ENCODE peak calls at places on chromosomes 2 and 18, in five cellular contexts. J is GM23248, V is fibroblast of lung, T is IMR-90, H is SK-N-SH. R is an unnamed sample. For H3K4me1, the result is how much of the 10 kb centered on the place peaks cover.

GRCh38 chr2:71220743-71221142 is 6.2 kb downstream of the PAIP2B start:
- DNase-seq in V (no peak), H (no peak), T (no peak), J (peak), R (peak)

GRCh38 chr18:48999569-48999968 is 48.8 kb upstream of the SMAD7 start:
- DNase-seq in V (no peak), T (no peak), J (no peak), H (no peak), R (no peak)

GRCh38 chr2:63301481-63301880 is 250.9 kb downstream of the OTX1 start:
- DNase-seq in T (no peak), H (no peak), J (no peak), V (no peak), R (no peak)

GRCh38 chr2:128642316-128642715 is 323.6 kb upstream of the HS6ST1 start:
- DNase-seq in H (no peak), J (no peak), T (no peak), V (no peak), R (no peak)

GRCh38 chr2:195017890-195018289 is 639.1 kb upstream of the SLC39A10 start:
- DNase-seq in J (no peak), H (no peak), T (no peak), V (peak), R (no peak)

GRCh38 chr2:41598161-41598894 is 449.5 kb upstream of the PKDCC start:
- DNase-seq in J (peak), T (no peak), V (peak), H (no peak), R (no peak)

GRCh38 chr2:110993557-110994231 is 127.0 kb upstream of the BCL2L11 start:
- DNase-seq in J (no peak), T (no peak), H (no peak), V (peak), R (peak)

GRCh38 chr18:36127866-36128845 is 984 bp downstream of the SLC39A6 start:
- DNase-seq in J (peak), H (peak), V (peak), T (peak), R (peak)

GRCh38 chr2:80499095-80499494 is 194.5 kb upstream of the LRRTM1 start:
- DNase-seq in J (peak), V (peak), H (peak), T (peak), R (peak)

GRCh38 chr18:50918153-50918552 is 39.2 kb downstream of the ME2 start:
- DNase-seq in T (no peak), V (no peak), J (no peak), H (no peak), R (no peak)

GRCh38 chr2:197706839-197707207 is 1.7 kb downstream of the MARS2 start:
- DNase-seq in V (no peak), T (no peak), J (no peak), H (no peak), R (no peak)

GRCh38 chr2:64485961-64486360 is 32.0 kb downstream of the LGALSL start:
- DNase-seq in J (peak), V (peak), H (no peak), T (no peak), R (peak)

GRCh38 chr2:58918138-58918537 is 677.0 kb upstream of the FANCL start:
- DNase-seq in T (peak), H (no peak), V (peak), J (peak), R (no peak)

GRCh38 chr18:71597219-71597618 is 946.9 kb downstream of the CBLN2 start:
- DNase-seq in H (no peak), V (peak), J (no peak), T (no peak), R (no peak)

GRCh38 chr18:38458673-38459072 is 893.1 kb upstream of the CELF4 start:
- DNase-seq in J (no peak), T (no peak), V (no peak), H (no peak), R (no peak)

GRCh38 chr18:73597832-73598615 is 549.6 kb downstream of the FBXO15 start:
- DNase-seq in V (no peak), T (no peak), H (no peak), J (no peak), R (peak)

GRCh38 chr2:15836134-15836941 is 104.0 kb upstream of the MYCN start:
- DNase-seq in T (no peak), V (no peak), H (no peak), J (no peak), R (no peak)

GRCh38 chr18:23822590-23823385 is 133.5 kb downstream of the LAMA3 start:
- DNase-seq in V (no peak), T (peak), J (peak), H (no peak), R (peak)

GRCh38 chr2:117308861-117309770 is 505.4 kb upstream of the DDX18 start:
- DNase-seq in T (no peak), H (no peak), J (no peak), V (no peak), R (no peak)

GRCh38 chr2:224085246-224085645 is 46.2 kb upstream of the SERPINE2 start:
- DNase-seq in V (peak), H (no peak), T (peak), J (peak), R (peak)

GRCh38 chr18:69795785-69796184 is 151.9 kb downstream of the CD226 start:
- DNase-seq in J (peak), H (peak), V (no peak), T (peak), R (peak)

GRCh38 chr18:48539406-48540328 is 836 bp downstream of the CTIF start:
- DNase-seq in H (peak), J (peak), V (peak), T (peak), R (peak)

GRCh38 chr18:48473816-48474215 is 64.6 kb upstream of the ZBTB7C start:
- DNase-seq in T (no peak), V (no peak), J (no peak), H (no peak), R (no peak)

GRCh38 chr18:4541588-4541987 is 86.5 kb upstream of the DLGAP1 start:
- DNase-seq in T (no peak), V (no peak), H (no peak), J (no peak), R (no peak)

GRCh38 chr2:197258580-197258979 is 52.0 kb downstream of the ANKRD44 start:
- DNase-seq in T (peak), J (peak), V (no peak), H (no peak), R (peak)

GRCh38 chr18:51666717-51667320 is 469.3 kb upstream of the MEX3C start:
- DNase-seq in V (no peak), H (peak), T (no peak), J (peak), R (no peak)

GRCh38 chr2:88880441-88880953 is 189.0 kb downstream of the RPIA start:
- DNase-seq in V (peak), T (peak), J (peak), H (peak), R (peak)

GRCh38 chr2:112541315-112542122 is 746 bp upstream of the POLR1B start:
- DNase-seq in V (no peak), T (peak), J (peak), H (peak), R (no peak)

GRCh38 chr2:147204102-147204501 is 640.7 kb upstream of the ACVR2A start:
- DNase-seq in T (peak), H (no peak), J (peak), V (peak), R (peak)

GRCh38 chr18:36153771-36154170 is 24.1 kb downstream of the ELP2 start:
- DNase-seq in H (no peak), V (no peak), J (peak), T (peak), R (no peak)

GRCh38 chr2:201432038-201432437 is 19.2 kb downstream of the TRAK2 start:
- DNase-seq in J (peak), H (no peak), V (peak), T (peak), R (peak)

GRCh38 chr18:26091047-26091630 is 726 bp upstream of the SS18 start:
- DNase-seq in J (peak), H (no peak), V (no peak), T (no peak), R (no peak)

GRCh38 chr2:30147196-30147714 is 448 bp downstream of the YPEL5 start:
- DNase-seq in V (no peak), H (no peak), T (no peak), J (peak), R (peak)

DNA sequence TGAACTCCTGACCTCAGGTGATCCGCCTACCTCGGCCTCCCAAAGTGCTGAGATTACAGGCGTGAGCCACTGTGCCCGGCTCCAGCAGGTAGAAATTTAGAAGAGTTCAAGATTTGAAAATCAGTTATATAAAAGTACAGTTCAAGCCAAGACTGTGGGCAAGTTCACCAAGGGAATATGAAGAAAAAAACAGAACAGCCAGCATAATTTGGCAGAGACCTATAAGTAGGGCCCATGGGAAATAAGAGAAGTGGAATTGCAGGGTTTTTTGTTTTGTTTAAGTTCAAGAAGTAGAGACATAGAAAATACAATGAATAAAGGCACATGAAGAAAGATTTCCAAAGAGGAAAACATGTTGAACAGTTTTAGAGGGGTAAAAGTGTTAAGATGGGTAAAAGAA is 57.9 kb downstream of the BAZ2B start:
- DNase-seq in T (no peak), J (no peak), V (no peak), H (no peak), R (no peak)
- H3K4me1 ChIP-seq in T (under half), J (under half), V (under half), H (under half), R (under half)

DNA sequence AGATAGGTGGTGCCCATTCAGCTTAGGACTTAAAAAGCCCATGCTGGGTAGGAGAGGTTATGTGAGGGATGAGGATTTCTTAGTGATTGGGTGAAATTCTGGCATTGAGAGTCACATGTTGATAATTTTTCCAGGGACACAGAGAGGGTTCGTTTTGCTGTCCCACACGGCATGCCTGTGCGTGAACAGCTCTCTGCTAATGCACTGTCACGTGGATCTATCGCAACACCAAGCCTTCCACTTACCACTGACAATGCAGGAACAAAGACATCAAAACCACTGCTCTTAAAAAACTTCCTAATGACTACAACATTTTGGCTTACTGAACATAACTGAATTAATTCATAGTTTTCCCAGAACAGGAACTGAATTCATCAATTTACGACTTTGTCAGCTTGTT is 126.9 kb downstream of the LPIN1 start:
- DNase-seq in J (peak), V (peak), H (no peak), T (no peak), R (no peak)
- H2AFZ ChIP-seq in J (no peak), V (no peak), H (no peak), T (no peak), R (no peak)

DNA sequence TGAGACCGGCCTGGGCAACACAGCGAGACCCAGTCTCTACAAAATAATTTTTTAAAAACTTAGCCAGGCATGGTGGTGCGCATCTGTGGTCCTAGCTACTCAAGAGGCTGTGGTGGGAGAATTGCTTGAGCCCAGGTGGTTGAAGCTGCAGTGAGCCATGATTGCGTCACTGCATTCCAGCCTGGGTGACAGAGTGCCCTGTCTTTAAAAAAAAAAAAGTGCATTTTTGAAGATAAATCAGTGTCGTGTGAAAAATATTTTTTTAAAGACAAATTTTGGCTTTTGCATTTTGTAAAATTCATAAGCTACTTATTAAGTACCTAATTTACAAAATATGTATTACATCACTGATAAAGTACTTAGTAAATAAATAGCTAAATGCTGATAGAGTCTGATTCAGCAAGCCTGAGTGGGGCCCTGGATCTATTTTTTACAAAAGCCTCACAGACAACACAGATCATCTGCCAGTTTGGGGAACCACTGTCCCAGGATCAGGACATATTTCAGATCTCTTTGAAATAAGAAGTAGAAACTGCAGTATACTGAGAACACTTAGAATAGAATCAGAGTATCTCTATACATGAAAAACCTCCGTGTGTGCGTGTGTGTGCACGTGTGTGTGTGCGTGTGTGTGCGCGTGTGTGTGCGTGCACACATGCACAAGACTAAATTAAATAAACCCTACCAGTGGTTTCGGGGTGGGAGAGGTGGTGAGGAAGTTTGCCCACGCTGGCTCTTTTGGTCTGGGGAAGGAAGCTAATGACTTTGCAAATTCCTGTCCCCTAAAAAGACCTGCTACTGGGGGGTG is 61.6 kb downstream of the AAK1 start:
- DNase-seq in J (peak), H (no peak), T (peak), V (no peak), R (peak)
- H3K4me2 ChIP-seq in J (peak), H (peak), T (peak), V (no peak), R (no peak)

GRCh38 chr18:5772706-5773105 is 122.6 kb downstream of the TMEM200C start:
- DNase-seq in V (no peak), T (no peak), H (no peak), J (no peak), R (no peak)
- H3K4me1 ChIP-seq in V (under half), T (under half), H (under half), J (under half), R (under half)

GRCh38 chr2:140851258-140851657 is 1279.6 kb downstream of the LRP1B start:
- DNase-seq in H (no peak), V (no peak), T (peak), J (no peak), R (no peak)
- H2AFZ ChIP-seq in H (no peak), V (no peak), T (no peak), J (no peak), R (no peak)

DNA sequence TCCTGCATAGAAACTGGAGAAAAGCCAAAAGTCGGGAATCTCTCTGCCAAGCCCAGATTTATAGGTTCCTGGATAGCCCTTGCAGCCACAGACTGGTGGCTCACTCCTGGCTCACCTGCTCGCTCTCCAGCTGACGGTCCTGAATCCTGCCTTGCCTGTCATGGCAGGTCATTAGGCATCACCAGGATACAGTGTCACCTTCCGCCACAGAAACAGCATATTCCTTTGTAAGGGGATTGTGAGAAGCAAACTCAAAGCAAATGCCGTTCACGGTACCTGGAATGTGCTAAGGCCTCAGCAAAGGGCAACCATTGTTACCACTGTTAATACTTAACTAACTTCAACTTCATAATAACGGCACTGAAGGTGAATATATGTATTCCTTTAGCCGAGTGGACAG is 57.1 kb upstream of the GPR45 start:
- DNase-seq in J (no peak), V (no peak), T (no peak), H (no peak), R (no peak)
- H3K4me2 ChIP-seq in J (no peak), V (no peak), T (no peak), H (no peak), R (no peak)

DNA sequence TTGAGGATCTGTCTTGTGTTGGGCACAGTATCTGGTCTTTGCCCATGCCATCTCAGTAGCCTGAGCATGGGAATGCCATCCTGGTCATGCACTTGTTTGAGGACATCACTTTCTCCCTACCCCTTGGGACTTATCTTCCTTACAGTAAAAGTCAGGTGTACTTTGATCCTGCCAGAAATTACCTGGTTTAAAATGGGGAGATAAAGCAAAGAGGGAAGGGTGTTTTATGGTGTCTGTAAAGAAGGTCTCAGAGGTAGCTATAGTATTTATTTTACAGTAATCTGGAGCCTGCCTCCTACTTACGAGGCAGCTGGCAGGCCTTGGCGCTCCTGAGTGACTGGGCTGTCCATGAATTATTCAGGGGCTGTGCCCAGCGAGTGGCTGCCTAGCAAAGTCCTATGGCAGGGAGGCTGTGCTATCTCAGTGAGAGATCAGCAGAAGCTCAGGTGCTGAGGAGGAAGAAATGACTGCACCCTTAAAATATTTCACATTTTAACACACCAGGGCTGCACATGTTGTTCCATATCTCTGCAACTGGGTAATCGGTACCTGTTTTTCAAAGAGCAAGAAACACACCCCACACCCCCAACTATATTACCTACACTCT is 93.9 kb downstream of the SPTBN1 start:
- DNase-seq in J (no peak), T (no peak), V (no peak), H (no peak), R (peak)
- H3K4me1 ChIP-seq in J (under half), T (under half), V (under half), H (under half), R (under half)

R was measured in mammary epithelial cell.